ENCODE peak calls at places on chromosomes 4 and X, in four cellular contexts. E, F, B and N are unnamed samples.
A peak's percentile ranks its signal among the peaks of the same experiment; 100 is the strongest.

GRCh38 chrX:106935175-106935574 is 15.0 kb downstream of the CLDN2 start:
- DNase-seq in E (no peak), F (no peak), B (no peak), N (no peak)

GRCh38 chr4:98557497-98557896 is 100.9 kb downstream of the TSPAN5 start:
- DNase-seq in E (no peak), F (no peak), B (no peak), N (no peak)

GRCh38 chr4:24598025-24598424 is 13.7 kb upstream of the DHX15 start:
- DNase-seq in E (peak; percentile 72), F (no peak), B (no peak), N (no peak)

GRCh38 chrX:154714925-154715324 is 36.0 kb downstream of the GAB3 start:
- DNase-seq in E (no peak), F (peak; percentile 42), B (no peak), N (no peak)

GRCh38 chrX:130915302-130915701 is 12.3 kb upstream of the ENOX2 start:
- DNase-seq in E (no peak), F (no peak), B (no peak), N (no peak)

GRCh38 chr4:163613375-163613774 is 118.9 kb downstream of the TMA16 start:
- DNase-seq in E (no peak), F (no peak), B (no peak), N (no peak)

GRCh38 chr4:7358100-7358735 is 76.5 kb downstream of the PSAPL1 start:
- DNase-seq in E (no peak), F (no peak), B (peak; percentile 77), N (no peak)

GRCh38 chr4:2332201-2332975 is 70.5 kb upstream of the MXD4 start:
- DNase-seq in E (no peak), F (no peak), B (no peak), N (no peak)

GRCh38 chr4:139761461-139761860 is 95.8 kb downstream of the MGST2 start:
- DNase-seq in E (no peak), F (no peak), B (no peak), N (no peak)

GRCh38 chr4:73815145-73815544 is 21.3 kb upstream of the CXCL6 start:
- DNase-seq in E (no peak), F (no peak), B (no peak), N (no peak)

GRCh38 chr4:3385719-3386440 is 55.9 kb upstream of the HGFAC start:
- DNase-seq in E (peak; percentile 79), F (no peak), B (peak; percentile 69), N (no peak)

GRCh38 chrX:9902651-9903050 is 64.5 kb upstream of the CLDN34 start:
- DNase-seq in E (no peak), F (no peak), B (no peak), N (no peak)

GRCh38 chr4:1512738-1513660 is 106.8 kb upstream of the NKX1-1 start:
- DNase-seq in E (no peak), F (peak; percentile 54), B (peak; percentile 78), N (peak; percentile 37)

GRCh38 chr4:157221895-157222763 is 1.6 kb downstream of the GRIA2 start:
- DNase-seq in E (no peak), F (no peak), B (peak; percentile 86), N (no peak)

GRCh38 chrX:109732319-109732779 is 708 bp downstream of the ACSL4 start:
- DNase-seq in E (no peak), F (peak; percentile 16), B (no peak), N (no peak)

GRCh38 chrX:23766650-23767551 is 16.1 kb upstream of the SAT1 start:
- DNase-seq in E (no peak), F (no peak), B (no peak), N (no peak)

GRCh38 chr4:7394184-7394575 is 40.5 kb downstream of the PSAPL1 start:
- DNase-seq in E (peak; percentile 38), F (no peak), B (no peak), N (no peak)

GRCh38 chr4:127203561-127204260 is 429.0 kb upstream of the INTU start:
- DNase-seq in E (no peak), F (no peak), B (no peak), N (no peak)

GRCh38 chr4:123547167-123547817 is 150.7 kb downstream of the SPRY1 start:
- DNase-seq in E (no peak), F (no peak), B (no peak), N (no peak)

GRCh38 chr4:26083987-26084386 is 170.0 kb downstream of the SMIM20 start:
- DNase-seq in E (peak; percentile 74), F (peak; percentile 19), B (no peak), N (no peak)

GRCh38 chrX:154806837-154807501 is 1.7 kb upstream of the MPP1 start:
- DNase-seq in E (no peak), F (no peak), B (no peak), N (no peak)

GRCh38 chr4:67104145-67104544 is 441.2 kb downstream of the CENPC start:
- DNase-seq in E (no peak), F (no peak), B (no peak), N (no peak)

GRCh38 chr4:37453361-37454262 is 209.1 kb downstream of the NWD2 start:
- DNase-seq in E (peak; percentile 56), F (peak; percentile 41), B (peak; percentile 74), N (peak; percentile 26)

GRCh38 chr4:47381172-47381571 is 82.3 kb downstream of the COMMD8 start:
- DNase-seq in E (no peak), F (no peak), B (no peak), N (no peak)

GRCh38 chr4:163654621-163655020 is 160.1 kb downstream of the TMA16 start:
- DNase-seq in E (no peak), F (no peak), B (no peak), N (no peak)

GRCh38 chr4:89358935-89359364 is 51.4 kb upstream of the GPRIN3 start:
- DNase-seq in E (no peak), F (no peak), B (no peak), N (no peak)

GRCh38 chrX:111823068-111823467 is 52.9 kb upstream of the TRPC5OS start:
- DNase-seq in E (no peak), F (no peak), B (no peak), N (no peak)

GRCh38 chrX:155148724-155149537 is 67.3 kb upstream of the VBP1 start:
- DNase-seq in E (no peak), F (peak; percentile 6), B (no peak), N (no peak)

GRCh38 chr4:40375620-40376019 is 40.5 kb downstream of the CHRNA9 start:
- DNase-seq in E (no peak), F (no peak), B (no peak), N (no peak)

GRCh38 chr4:119124314-119124713 is 11.3 kb upstream of the MYOZ2 start:
- DNase-seq in E (no peak), F (no peak), B (no peak), N (no peak)

GRCh38 chr4:48962636-48963035 is 23.4 kb upstream of the CWH43 start:
- DNase-seq in E (no peak), F (no peak), B (no peak), N (no peak)

GRCh38 chr4:40957281-40957680 is 207.5 kb downstream of the NSUN7 start:
- DNase-seq in E (no peak), F (no peak), B (no peak), N (no peak)